ENCODE peak calls at places on chromosomes 2 and 18, in nine cellular contexts. E is GM10248; I is adrenal gland; N is stimulated activated CD4-positive, alpha-beta T cell treated with anti-CD3 and anti-CD28 coated beads, Interleukin-2, amount 100 ng/mL, for 48 hours; B is EL; W is non-pigmented ciliary epithelial cell; K is T-helper 2 cell; Q is activated CD4-positive, CD25-positive, alpha-beta regulatory T cell; Z is mesendoderm. H is an unnamed sample.

GRCh38 chr2:173049732-173050314 is 25.8 kb upstream of the MAP3K20 start:
- DNase-seq in E (no peak), I (no peak), N (no peak), B (peak), W (no peak), K (no peak), Q (no peak), Z (no peak), H (no peak)

GRCh38 chr2:101999122-101999789 is 7.5 kb downstream of the IL1R2 start:
- DNase-seq in E (no peak), I (no peak), N (no peak), B (no peak), W (no peak), K (peak), Q (no peak), Z (no peak), H (no peak)

GRCh38 chr2:26946841-26947784 is 23.3 kb upstream of the MAPRE3 start:
- DNase-seq in E (no peak), I (no peak), N (no peak), B (peak), W (no peak), K (no peak), Q (no peak), Z (no peak), H (no peak)

GRCh38 chr2:78681386-78681785 is 344.1 kb upstream of the REG3G start:
- DNase-seq in E (no peak), I (no peak), N (no peak), B (no peak), W (no peak), K (no peak), Q (no peak), Z (no peak), H (no peak)

GRCh38 chr2:12716250-12717190 is at the start of gene TRIB2:
- DNase-seq in E (peak), I (peak), N (peak), B (peak), W (no peak), K (peak), Q (peak), Z (peak), H (no peak)

GRCh38 chr2:38528008-38528442 is 74.7 kb downstream of the HNRNPLL start:
- DNase-seq in E (no peak), I (peak), N (peak), B (peak), W (no peak), K (peak), Q (no peak), Z (peak), H (no peak)

GRCh38 chr2:67528320-67528719 is 131.2 kb downstream of the ETAA1 start:
- DNase-seq in E (no peak), I (no peak), N (no peak), B (no peak), W (no peak), K (no peak), Q (no peak), Z (no peak), H (no peak)

GRCh38 chr2:108974674-108975073 is 14.3 kb downstream of the EDAR start:
- DNase-seq in E (no peak), I (no peak), N (no peak), B (no peak), W (no peak), K (no peak), Q (no peak), Z (no peak), H (no peak)

GRCh38 chr2:110678457-110679336 is 834 bp upstream of the BUB1 start:
- DNase-seq in E (peak), I (peak), N (peak), B (peak), W (no peak), K (peak), Q (no peak), Z (peak), H (no peak)

GRCh38 chr2:38947241-38948239 is 57.9 kb downstream of the ARHGEF33 start:
- DNase-seq in E (peak), I (peak), N (peak), B (peak), W (no peak), K (peak), Q (peak), Z (peak), H (peak)

GRCh38 chr18:22913861-22914260 is 19.3 kb upstream of the RBBP8 start:
- DNase-seq in E (no peak), I (no peak), N (no peak), B (no peak), W (no peak), K (no peak), Q (no peak), Z (peak), H (no peak)

GRCh38 chr2:191376981-191377629 is 131.9 kb downstream of the MYO1B start:
- DNase-seq in E (no peak), I (peak), N (peak), B (peak), W (peak), K (peak), Q (no peak), Z (peak), H (peak)

GRCh38 chr2:136527560-136527959 is 237.8 kb upstream of the THSD7B start:
- DNase-seq in E (no peak), I (no peak), N (no peak), B (peak), W (no peak), K (peak), Q (no peak), Z (peak), H (peak)

GRCh38 chr2:28681216-28681981 is 70.2 kb upstream of the PPP1CB start:
- DNase-seq in E (peak), I (no peak), N (peak), B (peak), W (no peak), K (peak), Q (peak), Z (no peak), H (no peak)